ENCODE peak calls at places on chromosomes 2 and 18, in seven cellular contexts. P is uterus, N is A549, H is cardiac fibroblast, X is fibroblast of the aortic adventitia, G is GM12865, S is astrocyte of the cerebellum. U is an unnamed sample.
A peak's percentile ranks its signal among the peaks of the same experiment; 100 is the strongest.

GRCh38 chr2:148533004-148533403 is 111.5 kb upstream of the EPC2 start:
- DNase-seq in S (no peak), G (no peak), X (no peak), P (no peak), N (no peak), H (no peak), U (no peak)

GRCh38 chr2:197889041-197889440 is 84.6 kb downstream of the PLCL1 start:
- DNase-seq in H (peak; percentile 79), N (no peak), S (no peak), G (peak; percentile 72), P (no peak), X (peak; percentile 58), U (no peak)

GRCh38 chr2:19198376-19198775 is 160.0 kb downstream of the OSR1 start:
- DNase-seq in G (no peak), H (no peak), X (no peak), N (no peak), S (no peak), P (no peak), U (no peak)

GRCh38 chr2:44707945-44708645 is 233.4 kb upstream of the SIX3 start:
- DNase-seq in H (no peak), X (no peak), S (no peak), G (peak; percentile 29), N (no peak), P (no peak), U (no peak)

GRCh38 chr18:11572201-11572600 is 37.2 kb upstream of the SLC35G4 start:
- DNase-seq in S (no peak), X (no peak), H (no peak), P (no peak), N (no peak), G (no peak), U (no peak)

GRCh38 chr18:44537521-44537920 is 143.2 kb upstream of the SETBP1 start:
- DNase-seq in H (peak; percentile 67), X (peak; percentile 95), P (no peak), N (peak; percentile 15), G (no peak), S (peak; percentile 94), U (peak; percentile 74)

GRCh38 chr2:134396493-134396892 is 142.6 kb downstream of the MGAT5 start:
- DNase-seq in N (no peak), S (no peak), P (no peak), X (no peak), H (no peak), G (no peak), U (no peak)

GRCh38 chr2:156562136-156562535 is 126.0 kb downstream of the GPD2 start:
- DNase-seq in N (no peak), H (no peak), S (no peak), G (no peak), X (no peak), P (no peak), U (no peak)

GRCh38 chr18:75130591-75131274 is 78.2 kb downstream of the PTGR3 start:
- DNase-seq in X (peak; percentile 35), H (peak; percentile 11), G (no peak), S (peak; percentile 8), P (no peak), N (no peak), U (no peak)

GRCh38 chr18:35345460-35345921 is 1.3 kb upstream of the ZNF24 start:
- DNase-seq in S (peak; percentile 3), H (no peak), G (peak; percentile 58), P (no peak), X (peak; percentile 57), N (no peak), U (no peak)

GRCh38 chr2:46036929-46037328 is 260.3 kb upstream of the EPAS1 start:
- DNase-seq in P (no peak), G (no peak), S (peak; percentile 94), H (no peak), N (no peak), X (peak; percentile 61), U (peak; percentile 89)

GRCh38 chr2:54585136-54585535 is 129.0 kb downstream of the SPTBN1 start:
- DNase-seq in H (no peak), S (no peak), P (no peak), G (no peak), N (no peak), X (no peak), U (no peak)

GRCh38 chr2:108614659-108615058 is 80.4 kb downstream of the LIMS1 start:
- DNase-seq in G (no peak), N (no peak), P (no peak), S (no peak), X (no peak), H (no peak), U (no peak)

GRCh38 chr2:199315299-199316179 is 142.2 kb downstream of the SATB2 start:
- DNase-seq in S (peak; percentile 47), N (no peak), P (no peak), G (peak; percentile 29), H (peak; percentile 60), X (peak; percentile 54), U (no peak)

GRCh38 chr18:23545247-23545789 is 41.0 kb downstream of the NPC1 start:
- DNase-seq in N (no peak), P (no peak), X (no peak), H (no peak), G (no peak), S (no peak), U (no peak)

GRCh38 chr2:101617786-101618185 is 79.7 kb upstream of the MAP4K4 start:
- DNase-seq in P (no peak), N (no peak), G (no peak), S (peak; percentile 19), X (no peak), H (no peak), U (no peak)

GRCh38 chr18:9287037-9287436 is 47.5 kb upstream of the TWSG1 start:
- DNase-seq in X (no peak), N (no peak), G (no peak), S (no peak), H (no peak), P (no peak), U (no peak)

GRCh38 chr2:567865-568638 is 109.2 kb downstream of the TMEM18 start:
- DNase-seq in G (no peak), H (peak; percentile 34), X (peak; percentile 68), S (no peak), P (peak; percentile 81), N (no peak), U (peak; percentile 4)

GRCh38 chr2:70907130-70907756 is 28.5 kb upstream of the ATP6V1B1 start:
- DNase-seq in N (no peak), S (no peak), P (no peak), H (no peak), X (no peak), G (no peak), U (no peak)
- H3K4me3 ChIP-seq in N (no peak overlapping the region), S (peak overlapping the region; percentile 32), P (no peak overlapping the region), H (no peak overlapping the region), X (peak overlapping the region; percentile 47), G (no peak overlapping the region), U (no peak overlapping the region)

GRCh38 chr2:68837861-68838341 is 33.3 kb downstream of the BMP10 start:
- DNase-seq in N (no peak), H (peak; percentile 9), P (no peak), S (peak; percentile 60), G (peak; percentile 84), X (peak; percentile 30), U (peak; percentile 5)

GRCh38 chr2:68835636-68836035 is 35.6 kb downstream of the BMP10 start:
- DNase-seq in N (no peak), X (no peak), H (no peak), P (no peak), S (no peak), G (peak; percentile 35), U (no peak)

GRCh38 chr2:68839260-68839833 is 31.9 kb downstream of the BMP10 start:
- DNase-seq in G (peak; percentile 20), X (no peak), N (peak; percentile 27), P (no peak), S (no peak), H (peak; percentile 42), U (no peak)

GRCh38 chr2:68838641-68839040 is 32.6 kb downstream of the BMP10 start:
- DNase-seq in N (no peak), S (no peak), G (no peak), P (no peak), H (peak; percentile 11), X (no peak), U (no peak)

DNA sequence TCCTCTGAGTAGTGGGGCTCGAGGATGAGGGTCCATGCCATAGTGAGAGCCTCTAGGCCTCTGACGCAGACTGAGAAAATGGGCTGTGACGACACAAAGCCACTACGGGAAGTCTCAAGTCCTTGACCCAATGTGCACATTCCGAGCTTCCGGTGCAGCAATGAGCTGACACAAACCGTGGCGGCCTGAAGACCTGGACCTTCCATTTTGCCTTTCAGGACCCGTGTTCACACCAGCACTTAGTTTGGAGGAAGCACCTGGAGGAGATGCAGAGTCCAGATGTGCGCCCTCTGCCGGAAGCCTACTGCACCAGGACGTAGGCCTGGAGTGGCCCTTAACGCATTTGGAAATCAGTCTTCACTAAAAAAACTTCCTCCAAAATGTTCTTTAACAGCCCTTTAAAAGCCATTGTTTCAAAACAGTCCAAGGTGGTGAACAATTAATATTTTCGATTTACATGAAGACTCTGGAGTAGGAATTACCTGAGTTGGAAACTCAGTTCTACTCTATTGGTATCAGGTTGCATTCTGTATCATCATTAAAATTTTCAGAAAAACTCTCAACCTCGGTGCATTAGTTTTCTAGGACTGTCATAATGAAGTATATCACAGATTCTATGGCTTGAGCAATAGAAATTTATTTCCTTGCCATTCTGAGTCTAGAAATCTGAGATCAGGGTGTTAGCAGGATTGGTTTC is 33.9 kb downstream of the BMP10 start:
- DNase-seq in P (peak; percentile 63), N (peak; percentile 66), X (peak; percentile 17), S (no peak), G (peak; percentile 85), H (peak; percentile 57), U (no peak)
- TF ChIP-seq CTCF in P (peak; percentile 57), N (peak; percentile 78), X (peak; percentile 44), S (peak; percentile 67), G (peak; percentile 88), H (peak; percentile 59), U (peak; percentile 72)

GRCh38 chr2:238855299-238855698 is 7.4 kb downstream of the TWIST2 start:
- DNase-seq in S (no peak), X (peak; percentile 51), N (no peak), G (no peak), P (no peak), H (no peak), U (no peak)
- H3K4me3 ChIP-seq in S (no peak overlapping the region), X (peak overlapping the region; percentile 62), N (no peak overlapping the region), G (no peak overlapping the region), P (no peak overlapping the region), H (no peak overlapping the region), U (peak overlapping the region; percentile 52)

GRCh38 chr2:53209679-53210473 is 557.7 kb upstream of the CHAC2 start:
- DNase-seq in P (no peak), N (no peak), S (no peak), H (no peak), X (no peak), G (no peak), U (no peak)

GRCh38 chr2:53208815-53209214 is 558.8 kb upstream of the CHAC2 start:
- DNase-seq in X (no peak), G (no peak), H (no peak), N (no peak), S (no peak), P (no peak), U (no peak)

GRCh38 chr2:53211201-53211774 is 556.3 kb upstream of the CHAC2 start:
- DNase-seq in X (no peak), G (no peak), H (no peak), P (no peak), N (no peak), S (no peak), U (no peak)

DNA sequence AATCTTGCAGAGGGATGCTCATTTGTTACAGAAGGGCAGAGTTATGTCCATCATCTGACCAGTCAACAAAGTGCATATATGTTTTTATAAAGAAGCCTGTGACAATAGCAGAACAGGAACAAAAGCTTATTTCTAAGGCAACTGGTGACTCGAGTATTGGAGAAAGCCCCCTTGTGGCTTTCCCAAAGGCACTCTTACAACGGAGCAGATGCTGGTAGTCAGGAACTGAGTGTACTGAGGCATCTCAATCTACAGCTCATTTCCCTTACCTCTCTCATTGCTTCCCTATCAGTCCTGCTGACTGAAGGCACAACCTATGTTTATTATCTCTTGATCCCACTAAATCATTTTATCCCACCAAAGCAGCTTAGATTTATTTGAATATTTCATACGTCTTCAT is 557.1 kb upstream of the CHAC2 start:
- DNase-seq in H (peak; percentile 2), X (no peak), G (no peak), N (no peak), S (no peak), P (no peak), U (no peak)
- TF ChIP-seq CTCF in H (peak; percentile 9), X (peak; percentile 21), G (no peak), N (no peak), S (peak; percentile 35), P (no peak), U (no peak)

U was measured in AG04449.